ENCODE peak calls at places on chromosome 11, in six cellular contexts. P is pancreas, X is AG04450, J is bronchial epithelial cell, S is fibroblast of lung, U is breast epithelium. V is an unnamed sample.

GRCh38 chr11:102451041-102451692 is 1.4 kb downstream of the TMEM123 start:
- DNase-seq in J (no peak), P (no peak), X (no peak), U (no peak), S (no peak), V (no peak)

GRCh38 chr11:24163146-24163545 is 333.7 kb upstream of the LUZP2 start:
- DNase-seq in J (no peak), P (no peak), X (no peak), U (no peak), S (peak), V (no peak)

GRCh38 chr11:32153747-32154146 is 62.9 kb downstream of the RCN1 start:
- DNase-seq in P (no peak), S (no peak), X (no peak), J (no peak), U (no peak), V (no peak)

GRCh38 chr11:109864834-109865557 is 228.2 kb upstream of the ZC3H12C start:
- DNase-seq in P (no peak), S (peak), X (peak), J (peak), U (no peak), V (peak)

GRCh38 chr11:111735262-111736116 is 30.7 kb downstream of the PPP2R1B start:
- DNase-seq in X (peak), U (peak), J (peak), P (peak), S (peak), V (no peak)

GRCh38 chr11:116513894-116514293 is 258.9 kb downstream of the BUD13 start:
- DNase-seq in X (no peak), S (peak), P (no peak), U (no peak), J (peak), V (peak)

GRCh38 chr11:2247496-2247895 is 22.9 kb downstream of the ASCL2 start:
- DNase-seq in U (no peak), X (no peak), J (no peak), S (no peak), P (no peak), V (no peak)

GRCh38 chr11:15485432-15485831 is 370.7 kb downstream of the INSC start:
- DNase-seq in X (no peak), J (no peak), P (no peak), U (no peak), S (no peak), V (no peak)

GRCh38 chr11:63919267-63920125 is 2.5 kb upstream of the RCOR2 start:
- DNase-seq in X (no peak), J (no peak), P (peak), S (no peak), U (no peak), V (no peak)

GRCh38 chr11:112382561-112382960 is 121.9 kb upstream of the PLET1 start:
- DNase-seq in P (no peak), U (no peak), S (no peak), J (no peak), X (no peak), V (no peak)

GRCh38 chr11:66970808-66971442 is 4.2 kb upstream of the C11orf86 start:
- DNase-seq in J (peak), S (peak), X (peak), U (peak), P (no peak), V (no peak)

GRCh38 chr11:58745705-58746364 is 14.1 kb upstream of the GLYAT start:
- DNase-seq in X (no peak), P (no peak), S (peak), J (no peak), U (no peak), V (no peak)

GRCh38 chr11:1388763-1389102 is 1.0 kb upstream of the BRSK2 start:
- DNase-seq in J (no peak), U (no peak), X (no peak), S (peak), P (peak), V (no peak)

GRCh38 chr11:72589802-72590761 is 84.1 kb downstream of the PDE2A start:
- DNase-seq in X (no peak), S (peak), P (peak), J (peak), U (no peak), V (no peak)

GRCh38 chr11:130131957-130132850 is 27.4 kb upstream of the ST14 start:
- DNase-seq in U (peak), J (peak), S (peak), P (no peak), X (peak), V (no peak)

GRCh38 chr11:57885298-57886035 is 123.9 kb downstream of the CTNND1 start:
- DNase-seq in X (no peak), S (peak), P (no peak), U (no peak), J (no peak), V (no peak)

GRCh38 chr11:1699771-1700170 is 2.8 kb downstream of the KRTAP5-6 start:
- DNase-seq in S (no peak), P (no peak), U (no peak), J (no peak), X (no peak), V (no peak)

GRCh38 chr11:122682464-122682863 is 26.9 kb downstream of the UBASH3B start:
- DNase-seq in X (no peak), P (no peak), S (no peak), J (no peak), U (no peak), V (no peak)

GRCh38 chr11:134666273-134667174 is 254.5 kb upstream of the B3GAT1 start:
- DNase-seq in S (no peak), J (no peak), X (no peak), U (no peak), P (no peak), V (no peak)

GRCh38 chr11:96235725-96236124 is 107.3 kb downstream of the MAML2 start:
- DNase-seq in X (no peak), P (no peak), U (no peak), J (no peak), S (no peak), V (no peak)

GRCh38 chr11:134797411-134798089 is 385.5 kb upstream of the B3GAT1 start:
- DNase-seq in P (no peak), S (no peak), J (no peak), U (no peak), X (no peak), V (no peak)

GRCh38 chr11:23217072-23217471 is 356.8 kb upstream of the CCDC179 start:
- DNase-seq in U (no peak), X (no peak), S (no peak), J (no peak), P (no peak), V (no peak)

GRCh38 chr11:32131321-32131720 is 40.4 kb downstream of the RCN1 start:
- DNase-seq in S (peak), P (no peak), U (no peak), J (peak), X (no peak), V (no peak)

GRCh38 chr11:105648762-105649161 is 38.9 kb downstream of the GRIA4 start:
- DNase-seq in X (no peak), S (no peak), U (no peak), J (no peak), P (no peak), V (no peak)

GRCh38 chr11:134270250-134270714 is 5.9 kb upstream of the GLB1L3 start:
- DNase-seq in P (no peak), J (no peak), X (no peak), S (no peak), U (no peak), V (no peak)

GRCh38 chr11:94731921-94732601 is 36.1 kb upstream of the AMOTL1 start:
- DNase-seq in U (no peak), X (peak), P (no peak), S (peak), J (peak), V (no peak)

GRCh38 chr11:7597620-7598019 is 75.7 kb downstream of the CYB5R2 start:
- DNase-seq in U (peak), S (no peak), J (peak), P (peak), X (no peak), V (no peak)

GRCh38 chr11:72856065-72856464 is 41.9 kb downstream of the ATG16L2 start:
- DNase-seq in J (no peak), U (no peak), S (no peak), X (no peak), P (no peak), V (no peak)

GRCh38 chr11:116505466-116506247 is 267.1 kb downstream of the BUD13 start:
- DNase-seq in J (no peak), P (no peak), X (no peak), U (no peak), S (no peak), V (no peak)

GRCh38 chr11:46253258-46254134 is 24.0 kb upstream of the CREB3L1 start:
- DNase-seq in U (no peak), X (no peak), P (peak), J (no peak), S (no peak), V (no peak)

GRCh38 chr11:1832181-1832988 is 2.4 kb upstream of the SYT8 start:
- DNase-seq in U (no peak), J (no peak), X (no peak), P (peak), S (peak), V (no peak)

GRCh38 chr11:114228401-114229061 is 67.7 kb upstream of the NNMT start:
- DNase-seq in P (no peak), S (no peak), X (no peak), U (no peak), J (no peak), V (no peak)

GRCh38 chr11:73800407-73800806 is 12.7 kb downstream of the MRPL48 start:
- DNase-seq in J (no peak), P (no peak), X (no peak), S (no peak), U (no peak), V (no peak)

GRCh38 chr11:11558352-11558751 is 63.5 kb downstream of the GALNT18 start:
- DNase-seq in X (no peak), S (no peak), P (no peak), J (peak), U (no peak), V (no peak)

GRCh38 chr11:63896071-63896470 is 20.9 kb downstream of the RCOR2 start:
- DNase-seq in X (no peak), S (no peak), J (no peak), U (no peak), P (peak), V (no peak)

GRCh38 chr11:45102361-45102809 is 44.1 kb upstream of the PRDM11 start:
- DNase-seq in J (no peak), X (no peak), S (no peak), U (peak), P (no peak), V (no peak)

GRCh38 chr11:48006301-48006992 is 26.1 kb downstream of the PTPRJ start:
- DNase-seq in S (peak), J (peak), X (no peak), U (no peak), P (no peak), V (peak)

GRCh38 chr11:69034123-69034522 is 14.6 kb upstream of the TPCN2 start:
- DNase-seq in S (no peak), X (no peak), J (no peak), P (no peak), U (no peak), V (no peak)

DNA sequence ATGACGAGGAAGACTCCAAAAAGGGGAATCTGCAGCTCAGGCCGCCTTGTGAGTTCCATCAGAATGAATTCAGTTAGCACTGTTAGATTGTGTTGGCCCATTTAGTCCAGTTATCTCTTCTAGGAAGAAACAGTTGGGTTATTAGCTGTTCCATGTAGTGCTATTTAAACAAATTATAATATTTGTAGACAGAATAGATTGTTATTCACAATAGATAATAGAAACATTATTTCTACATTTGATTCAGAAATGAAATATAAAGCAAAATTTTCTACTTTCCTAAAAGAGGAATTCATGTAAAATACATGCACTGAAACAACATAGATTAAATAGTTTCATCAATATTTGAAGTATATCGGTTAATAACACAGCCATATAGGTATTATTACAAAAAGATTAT is at the start of gene OR8K5:
- DNase-seq in J (no peak), P (no peak), S (no peak), X (no peak), U (no peak), V (no peak)
- TF ChIP-seq CTCF in J (no peak), P (no peak), S (no peak), X (no peak), U (no peak), V (no peak)

DNA sequence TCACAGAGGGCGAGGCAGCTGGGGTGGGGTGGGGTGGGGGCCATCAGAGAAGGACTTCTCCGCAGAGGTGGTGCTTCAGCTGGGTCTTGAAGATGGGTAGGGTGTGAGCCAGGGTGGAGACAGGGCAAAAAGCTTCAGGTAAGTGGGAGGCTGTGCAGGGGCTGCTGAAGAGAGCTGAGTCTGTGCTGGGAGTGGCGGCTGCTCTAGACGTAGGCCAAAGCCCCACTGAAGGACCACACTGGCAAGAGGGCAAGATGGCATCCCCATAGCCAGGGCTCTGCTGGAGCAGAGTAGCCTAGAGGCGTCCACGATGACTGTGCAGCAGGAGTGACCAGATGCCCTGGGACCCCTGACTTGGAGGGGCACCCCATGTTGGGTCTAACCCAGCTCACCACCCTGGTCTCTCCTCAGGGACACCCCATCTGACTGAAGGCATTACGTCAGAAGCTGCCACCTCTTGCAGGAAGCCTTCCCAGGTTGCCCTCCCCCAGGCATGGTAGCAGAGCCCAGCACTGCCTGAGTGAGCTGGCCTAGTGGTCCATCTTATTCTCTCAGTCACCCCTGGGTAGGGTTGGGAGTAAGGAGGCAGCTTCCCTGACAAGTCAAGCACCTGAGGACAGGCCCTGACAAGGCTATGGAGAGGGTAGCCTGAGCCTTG is 32.9 kb downstream of the TPBGL start:
- DNase-seq in J (no peak), U (no peak), X (no peak), P (no peak), S (no peak), V (no peak)
- H3K4me3 ChIP-seq in J (no peak), U (no peak), X (no peak), P (no peak), S (no peak), V (no peak)

DNA sequence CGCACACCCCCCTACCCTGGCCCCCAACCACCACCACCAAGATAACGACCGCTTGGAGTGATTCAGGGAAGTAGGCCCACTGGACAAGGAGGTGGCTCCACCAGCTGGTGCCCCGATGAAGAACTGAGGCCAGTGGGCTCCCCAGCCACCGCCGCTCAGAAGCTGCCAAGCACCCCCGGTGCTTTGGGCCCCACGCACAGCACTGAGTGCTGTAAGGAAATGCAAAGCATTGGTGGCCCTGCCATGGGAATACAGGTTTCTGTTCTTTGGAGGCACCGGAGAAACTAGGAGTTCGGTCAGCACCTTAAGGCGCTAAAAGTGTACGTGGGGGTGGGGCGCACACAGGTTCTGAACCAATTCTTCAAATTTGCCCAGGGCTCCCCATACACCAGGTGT is 664 bp upstream of the PRSS23 start:
- DNase-seq in S (no peak), J (no peak), X (no peak), U (no peak), P (no peak), V (no peak)
- TF ChIP-seq CTCF in S (peak), J (no peak), X (peak), U (no peak), P (no peak), V (no peak)

GRCh38 chr11:62001450-62002178 is 34.2 kb upstream of the FTH1 start:
- DNase-seq in S (no peak), J (no peak), P (peak), X (no peak), U (no peak), V (no peak)
- H3K4me3 ChIP-seq in S (no peak), J (no peak), P (no peak), X (no peak), U (no peak), V (no peak)

GRCh38 chr11:107591098-107591445 is at the start of gene ELMOD1:
- DNase-seq in S (peak), P (peak), X (no peak), J (no peak), U (no peak), V (no peak)
- TF ChIP-seq CTCF in S (peak), P (no peak), X (peak), J (peak), U (no peak), V (no peak)

DNA sequence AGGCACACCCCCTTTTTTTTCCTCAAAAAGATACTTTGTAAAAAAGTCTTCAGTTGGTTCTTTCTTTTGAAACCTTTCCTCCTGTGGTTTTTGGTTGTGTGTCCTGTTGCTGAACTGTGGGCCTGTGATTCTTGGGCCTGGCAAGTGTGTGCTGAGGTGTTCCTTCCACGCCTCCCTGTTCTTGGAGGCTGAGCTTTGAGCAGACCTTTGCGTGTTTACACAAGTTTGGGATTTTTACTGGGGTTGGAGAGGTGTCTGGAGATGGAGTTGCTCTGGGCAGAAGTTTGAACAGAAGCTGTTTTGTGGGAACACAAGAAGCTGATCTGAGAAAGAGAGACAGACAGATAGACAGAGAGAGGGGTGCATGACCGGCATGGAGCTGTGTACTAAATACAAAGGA is 70.1 kb downstream of the LDLRAD3 start:
- DNase-seq in S (no peak), X (no peak), J (no peak), P (no peak), U (no peak), V (no peak)
- H3K4me3 ChIP-seq in S (no peak), X (no peak), J (no peak), P (no peak), U (no peak), V (no peak)

GRCh38 chr11:70082829-70083228 is 4.7 kb downstream of the ANO1 start:
- DNase-seq in S (no peak), U (no peak), J (no peak), P (no peak), X (no peak), V (no peak)

GRCh38 chr11:70079691-70080090 is 1.6 kb downstream of the ANO1 start:
- DNase-seq in P (no peak), X (no peak), J (no peak), S (no peak), U (no peak), V (no peak)

GRCh38 chr11:70078095-70078795 is at the start of gene ANO1:
- DNase-seq in S (peak), P (no peak), U (no peak), X (no peak), J (no peak), V (no peak)

GRCh38 chr11:70078796-70079616 is 889 bp downstream of the ANO1 start:
- DNase-seq in J (no peak), U (no peak), P (peak), X (no peak), S (no peak), V (no peak)

DNA sequence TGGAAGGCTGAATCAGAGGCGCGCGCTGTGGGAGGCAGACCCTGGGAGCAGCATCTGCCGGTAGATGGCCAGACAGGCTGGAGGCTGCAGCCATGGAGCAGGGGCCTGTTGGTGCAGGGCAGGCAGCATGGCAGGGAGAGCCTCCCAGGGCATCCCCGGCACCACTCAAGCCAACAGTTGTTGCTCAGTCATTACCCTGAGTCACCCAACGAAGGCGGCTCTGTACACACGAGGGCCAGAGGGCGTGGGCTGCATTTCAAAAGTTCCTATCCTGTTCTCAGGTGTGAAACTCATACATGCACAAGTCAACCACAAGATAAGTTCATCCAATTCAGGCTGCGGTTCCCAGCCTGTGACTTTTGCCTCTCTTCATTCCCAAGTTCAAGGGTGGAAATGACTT is 2.6 kb downstream of the ANO1 start:
- DNase-seq in P (no peak), X (no peak), J (peak), S (peak), U (peak), V (no peak)
- TF ChIP-seq CTCF in P (no peak), X (no peak), J (no peak), S (no peak), U (no peak), V (no peak)

V was measured in GM12864.